ENCODE peak calls at places on chromosomes 6 and 20, in eight cellular contexts. R is WTC11; D is colonic mucosa; E is GF-D8; J is activated CD4-positive, alpha-beta memory T cell treated with anti-CD3 and anti-CD28 coated beads for 36 hours; N is upper lobe of left lung; T is adrenal gland; W is bronchial epithelial cell. P is an unnamed sample.
A peak's percentile ranks its signal among the peaks of the same experiment; 100 is the strongest.

GRCh38 chr6:16804007-16804303 is 42.7 kb upstream of the ATXN1 start:
- DNase-seq in R (no peak), D (no peak), E (no peak), J (no peak), N (no peak), T (no peak), W (no peak), P (no peak)

GRCh38 chr20:4341804-4342560 is 326.6 kb upstream of the RNF24 start:
- DNase-seq in R (no peak), D (no peak), E (no peak), J (no peak), N (no peak), T (no peak), W (peak; percentile 65), P (no peak)

GRCh38 chr6:145891126-145891525 is 73.0 kb downstream of the SHPRH start:
- DNase-seq in R (no peak), D (no peak), E (no peak), J (no peak), N (no peak), T (no peak), W (peak; percentile 12), P (no peak)

GRCh38 chr6:112365952-112366351 is 18.8 kb downstream of the RFPL4B start:
- DNase-seq in R (no peak), D (no peak), E (no peak), J (no peak), N (no peak), T (no peak), W (no peak), P (no peak)

GRCh38 chr6:117477988-117478852 is 4.3 kb upstream of the DCBLD1 start:
- DNase-seq in R (peak; percentile 11), D (peak; percentile 33), E (no peak), J (peak; percentile 21), N (no peak), T (peak; percentile 34), W (peak; percentile 44), P (peak; percentile 34)

GRCh38 chr20:17749979-17750721 is 50.4 kb downstream of the BANF2 start:
- DNase-seq in R (no peak), D (peak; percentile 31), E (no peak), J (no peak), N (peak; percentile 79), T (peak; percentile 53), W (no peak), P (no peak)

GRCh38 chr6:110140650-110141049 is 38.8 kb downstream of the WASF1 start:
- DNase-seq in R (no peak), D (no peak), E (no peak), J (no peak), N (no peak), T (no peak), W (peak; percentile 87), P (no peak)

GRCh38 chr6:10800810-10801209 is 37.5 kb downstream of the MAK start:
- DNase-seq in R (no peak), D (no peak), E (no peak), J (no peak), N (no peak), T (no peak), W (peak; percentile 82), P (no peak)

GRCh38 chr6:158358450-158359077 is 46.3 kb downstream of the TULP4 start:
- DNase-seq in R (no peak), D (peak; percentile 56), E (no peak), J (no peak), N (no peak), T (no peak), W (no peak), P (peak; percentile 73)

GRCh38 chr6:143236151-143236788 is 175.6 kb downstream of the AIG1 start:
- DNase-seq in R (peak; percentile 17), D (no peak), E (no peak), J (no peak), N (no peak), T (peak; percentile 90), W (no peak), P (peak; percentile 84)

GRCh38 chr20:17819395-17820093 is 119.8 kb downstream of the BANF2 start:
- DNase-seq in R (no peak), D (no peak), E (no peak), J (no peak), N (no peak), T (no peak), W (no peak), P (no peak)

GRCh38 chr6:30882764-30883475 is 1.4 kb upstream of the DDR1 start:
- DNase-seq in R (peak; percentile 86), D (peak; percentile 93), E (no peak), J (peak; percentile 37), N (peak; percentile 91), T (peak; percentile 50), W (peak; percentile 84), P (peak; percentile 91)

GRCh38 chr6:167738386-167738785 is 88.3 kb upstream of the AFDN start:
- DNase-seq in R (no peak), D (no peak), E (no peak), J (no peak), N (no peak), T (no peak), W (no peak), P (no peak)

GRCh38 chr20:40197744-40198143 is 491.3 kb downstream of the MAFB start:
- DNase-seq in R (no peak), D (no peak), E (no peak), J (no peak), N (no peak), T (no peak), W (no peak), P (no peak)

GRCh38 chr6:137904822-137905617 is 38.0 kb downstream of the TNFAIP3 start:
- DNase-seq in R (no peak), D (no peak), E (no peak), J (peak; percentile 95), N (peak; percentile 40), T (no peak), W (no peak), P (no peak)

GRCh38 chr6:127561660-127562059 is 15.3 kb upstream of the C6orf58 start:
- DNase-seq in R (no peak), D (no peak), E (no peak), J (no peak), N (no peak), T (no peak), W (peak; percentile 43), P (no peak)

GRCh38 chr20:43416591-43417228 is 41.0 kb upstream of the SRSF6 start:
- DNase-seq in R (no peak), D (no peak), E (no peak), J (no peak), N (no peak), T (no peak), W (no peak), P (no peak)

GRCh38 chr6:107585815-107586435 is 96.0 kb downstream of the SOBP start:
- DNase-seq in R (no peak), D (no peak), E (no peak), J (no peak), N (no peak), T (no peak), W (no peak), P (no peak)